ENCODE peak calls at places on chromosomes 13 and 19, in four cellular contexts. V is CD8-positive, alpha-beta T cell; T is amniotic stem cell; L is stimulated activated CD4-positive, alpha-beta T cell treated with anti-CD3 and anti-CD28 coated beads, Interleukin-12 subunit alpha, Interleukin-12 subunit beta, amount 100 ng/mL, for 48 hours. G is an unnamed sample.

GRCh38 chr19:9641810-9642209 is 20.8 kb upstream of the ZNF561 start:
- DNase-seq in V (no peak), L (no peak), T (no peak), G (no peak)

GRCh38 chr13:74388626-74389025 is 254.4 kb upstream of the KLF12 start:
- DNase-seq in L (no peak), T (no peak), V (no peak), G (no peak)

GRCh38 chr19:13782537-13782936 is 8.3 kb downstream of the C19orf53 start:
- DNase-seq in V (no peak), L (no peak), T (no peak), G (no peak)

GRCh38 chr19:3857449-3858003 is 11.3 kb downstream of the ZFR2 start:
- DNase-seq in L (no peak), V (no peak), T (no peak), G (no peak)

GRCh38 chr13:21799671-21800070 is 128.8 kb downstream of the FGF9 start:
- DNase-seq in V (no peak), L (no peak), T (no peak), G (no peak)

GRCh38 chr13:51717786-51718398 is 86.1 kb downstream of the DHRS12 start:
- DNase-seq in V (no peak), L (no peak), T (no peak), G (no peak)

GRCh38 chr13:52377898-52378297 is 28.1 kb downstream of the THSD1 start:
- DNase-seq in T (no peak), L (no peak), V (no peak), G (no peak)

GRCh38 chr13:92463134-92463533 is 763.5 kb upstream of the GPC6 start:
- DNase-seq in L (no peak), T (no peak), V (no peak), G (no peak)

GRCh38 chr13:111282997-111283396 is 37.4 kb upstream of the TEX29 start:
- DNase-seq in T (no peak), L (no peak), V (no peak), G (no peak)

GRCh38 chr13:50162567-50162966 is 147.3 kb downstream of the KCNRG start:
- DNase-seq in T (no peak), V (no peak), L (no peak), G (no peak)